ENCODE peak calls at places on chromosomes 1 and 21, in ten cellular contexts. One of them, this sample, is unnamed. For H3K4me1, the result is how much of the 10 kb centered on the place peaks cover.

GRCh38 chr1:180268556-180269044 is 38.5 kb downstream of the LHX4 start:
- DNase-seq in tibial nerve: no peak
- DNase-seq in esophagus muscularis mucosa: no peak
- DNase-seq in HepG2: no peak
- DNase-seq in A549: no peak
- DNase-seq in ovary: no peak
- DNase-seq in sigmoid colon: no peak
- DNase-seq in transverse colon: no peak
- DNase-seq in upper lobe of left lung: no peak
- DNase-seq in K562: no peak
- DNase-seq in this sample: no peak

GRCh38 chr1:224292419-224292818 is 37.6 kb downstream of the NVL start:
- DNase-seq in tibial nerve: no peak
- DNase-seq in esophagus muscularis mucosa: peak
- DNase-seq in HepG2: no peak
- DNase-seq in A549: no peak
- DNase-seq in ovary: no peak
- DNase-seq in sigmoid colon: no peak
- DNase-seq in transverse colon: no peak
- DNase-seq in upper lobe of left lung: no peak
- DNase-seq in K562: no peak
- DNase-seq in this sample: no peak

GRCh38 chr1:44696789-44697188 is 22.3 kb downstream of the ARMH1 start:
- DNase-seq in tibial nerve: no peak
- DNase-seq in esophagus muscularis mucosa: no peak
- DNase-seq in HepG2: no peak
- DNase-seq in A549: no peak
- DNase-seq in ovary: no peak
- DNase-seq in sigmoid colon: no peak
- DNase-seq in transverse colon: no peak
- DNase-seq in upper lobe of left lung: peak
- DNase-seq in K562: no peak
- DNase-seq in this sample: no peak

GRCh38 chr1:201732351-201732750 is 96.6 kb upstream of the IPO9 start:
- DNase-seq in tibial nerve: no peak
- DNase-seq in esophagus muscularis mucosa: no peak
- DNase-seq in HepG2: no peak
- DNase-seq in A549: no peak
- DNase-seq in ovary: no peak
- DNase-seq in sigmoid colon: no peak
- DNase-seq in transverse colon: no peak
- DNase-seq in upper lobe of left lung: no peak
- DNase-seq in K562: no peak
- DNase-seq in this sample: no peak

GRCh38 chr1:52403566-52404115 is 582 bp downstream of the ORC1 start:
- DNase-seq in tibial nerve: no peak
- DNase-seq in esophagus muscularis mucosa: no peak
- DNase-seq in HepG2: peak
- DNase-seq in A549: peak
- DNase-seq in ovary: no peak
- DNase-seq in sigmoid colon: no peak
- DNase-seq in transverse colon: peak
- DNase-seq in upper lobe of left lung: peak
- DNase-seq in K562: peak
- DNase-seq in this sample: no peak

GRCh38 chr1:183291802-183292515 is 105.9 kb downstream of the LAMC2 start:
- DNase-seq in tibial nerve: no peak
- DNase-seq in esophagus muscularis mucosa: no peak
- DNase-seq in HepG2: no peak
- DNase-seq in A549: no peak
- DNase-seq in ovary: no peak
- DNase-seq in sigmoid colon: no peak
- DNase-seq in transverse colon: no peak
- DNase-seq in upper lobe of left lung: no peak
- DNase-seq in K562: no peak
- DNase-seq in this sample: no peak

GRCh38 chr1:50110084-50110615 is 1.4 kb downstream of the ELAVL4 start:
- DNase-seq in tibial nerve: no peak
- DNase-seq in esophagus muscularis mucosa: no peak
- DNase-seq in HepG2: no peak
- DNase-seq in A549: no peak
- DNase-seq in ovary: no peak
- DNase-seq in sigmoid colon: no peak
- DNase-seq in transverse colon: no peak
- DNase-seq in upper lobe of left lung: no peak
- DNase-seq in K562: no peak
- DNase-seq in this sample: no peak

GRCh38 chr1:91569411-91570104 is 68.9 kb downstream of the CDC7 start:
- DNase-seq in tibial nerve: peak
- DNase-seq in esophagus muscularis mucosa: peak
- DNase-seq in HepG2: no peak
- DNase-seq in A549: peak
- DNase-seq in ovary: peak
- DNase-seq in sigmoid colon: peak
- DNase-seq in transverse colon: peak
- DNase-seq in upper lobe of left lung: peak
- DNase-seq in K562: no peak
- DNase-seq in this sample: peak

GRCh38 chr1:18676431-18676830 is 45.8 kb downstream of the PAX7 start:
- DNase-seq in tibial nerve: no peak
- DNase-seq in esophagus muscularis mucosa: no peak
- DNase-seq in HepG2: peak
- DNase-seq in A549: no peak
- DNase-seq in ovary: no peak
- DNase-seq in sigmoid colon: no peak
- DNase-seq in transverse colon: no peak
- DNase-seq in upper lobe of left lung: no peak
- DNase-seq in K562: no peak
- DNase-seq in this sample: no peak

GRCh38 chr1:245113649-245114048 is 41.1 kb upstream of the KIF26B start:
- DNase-seq in tibial nerve: no peak
- DNase-seq in esophagus muscularis mucosa: no peak
- DNase-seq in HepG2: no peak
- DNase-seq in A549: no peak
- DNase-seq in ovary: no peak
- DNase-seq in sigmoid colon: no peak
- DNase-seq in transverse colon: no peak
- DNase-seq in upper lobe of left lung: no peak
- DNase-seq in K562: no peak
- DNase-seq in this sample: no peak

GRCh38 chr21:17469727-17470126 is 43.1 kb upstream of the CXADR start:
- DNase-seq in tibial nerve: no peak
- DNase-seq in esophagus muscularis mucosa: no peak
- DNase-seq in HepG2: no peak
- DNase-seq in A549: no peak
- DNase-seq in ovary: no peak
- DNase-seq in sigmoid colon: no peak
- DNase-seq in transverse colon: no peak
- DNase-seq in upper lobe of left lung: no peak
- DNase-seq in K562: no peak
- DNase-seq in this sample: no peak

GRCh38 chr1:161044535-161044907 is 1.3 kb downstream of the USF1 start:
- DNase-seq in tibial nerve: no peak
- DNase-seq in esophagus muscularis mucosa: no peak
- DNase-seq in HepG2: no peak
- DNase-seq in A549: no peak
- DNase-seq in ovary: no peak
- DNase-seq in sigmoid colon: no peak
- DNase-seq in transverse colon: no peak
- DNase-seq in upper lobe of left lung: no peak
- DNase-seq in K562: no peak
- DNase-seq in this sample: no peak

GRCh38 chr21:46425566-46425965 is 33.1 kb upstream of the DIP2A start:
- DNase-seq in tibial nerve: no peak
- DNase-seq in esophagus muscularis mucosa: no peak
- DNase-seq in HepG2: no peak
- DNase-seq in A549: no peak
- DNase-seq in ovary: no peak
- DNase-seq in sigmoid colon: no peak
- DNase-seq in transverse colon: no peak
- DNase-seq in upper lobe of left lung: peak
- DNase-seq in K562: no peak
- DNase-seq in this sample: no peak

GRCh38 chr1:4593106-4593505 is 61.3 kb upstream of the AJAP1 start:
- DNase-seq in tibial nerve: no peak
- DNase-seq in esophagus muscularis mucosa: no peak
- DNase-seq in HepG2: no peak
- DNase-seq in A549: no peak
- DNase-seq in ovary: no peak
- DNase-seq in sigmoid colon: no peak
- DNase-seq in transverse colon: no peak
- DNase-seq in upper lobe of left lung: no peak
- DNase-seq in K562: no peak
- DNase-seq in this sample: no peak

GRCh38 chr1:55369474-55369873 is 154.3 kb upstream of the USP24 start:
- DNase-seq in tibial nerve: no peak
- DNase-seq in esophagus muscularis mucosa: peak
- DNase-seq in HepG2: no peak
- DNase-seq in A549: no peak
- DNase-seq in ovary: no peak
- DNase-seq in sigmoid colon: no peak
- DNase-seq in transverse colon: no peak
- DNase-seq in upper lobe of left lung: no peak
- DNase-seq in K562: no peak
- DNase-seq in this sample: no peak

GRCh38 chr1:81834921-81835698 is 34.4 kb downstream of the ADGRL2 start:
- DNase-seq in tibial nerve: no peak
- DNase-seq in esophagus muscularis mucosa: no peak
- DNase-seq in HepG2: no peak
- DNase-seq in A549: no peak
- DNase-seq in ovary: no peak
- DNase-seq in sigmoid colon: no peak
- DNase-seq in transverse colon: no peak
- DNase-seq in upper lobe of left lung: no peak
- DNase-seq in K562: no peak
- DNase-seq in this sample: no peak

GRCh38 chr1:232766224-232766890 is 38.9 kb upstream of the MAP10 start:
- DNase-seq in tibial nerve: no peak
- DNase-seq in esophagus muscularis mucosa: no peak
- DNase-seq in HepG2: no peak
- DNase-seq in A549: peak
- DNase-seq in ovary: no peak
- DNase-seq in sigmoid colon: no peak
- DNase-seq in transverse colon: no peak
- DNase-seq in upper lobe of left lung: no peak
- DNase-seq in K562: no peak
- DNase-seq in this sample: no peak

GRCh38 chr1:214617246-214617645 is 14.3 kb downstream of the CENPF start:
- DNase-seq in tibial nerve: no peak
- DNase-seq in esophagus muscularis mucosa: no peak
- DNase-seq in HepG2: no peak
- DNase-seq in A549: no peak
- DNase-seq in ovary: no peak
- DNase-seq in sigmoid colon: no peak
- DNase-seq in transverse colon: no peak
- DNase-seq in upper lobe of left lung: no peak
- DNase-seq in K562: no peak
- DNase-seq in this sample: no peak

DNA sequence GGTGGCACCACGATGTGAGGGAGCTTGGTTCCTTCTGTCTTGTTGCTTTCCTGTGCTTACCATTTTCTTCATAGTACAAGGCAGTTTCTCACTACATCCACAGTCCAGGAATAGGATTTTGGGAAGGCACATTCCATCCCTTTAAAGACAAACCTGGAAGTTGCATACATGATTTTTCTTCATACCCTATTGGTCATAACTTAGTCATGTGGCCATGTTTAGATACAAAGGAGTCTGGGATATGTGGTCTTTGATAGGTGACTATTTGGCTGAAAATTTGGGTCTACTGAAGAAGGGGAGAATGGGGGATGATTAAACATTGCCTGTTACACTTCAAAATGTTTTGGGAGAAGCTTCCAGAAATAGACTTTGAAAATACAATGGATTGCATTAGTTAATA is 7.0 kb downstream of the DYRK1A start:
- DNase-seq in tibial nerve: no peak
- DNase-seq in esophagus muscularis mucosa: no peak
- DNase-seq in HepG2: no peak
- DNase-seq in A549: no peak
- DNase-seq in ovary: no peak
- DNase-seq in sigmoid colon: no peak
- DNase-seq in transverse colon: no peak
- DNase-seq in upper lobe of left lung: no peak
- DNase-seq in K562: peak
- DNase-seq in this sample: no peak
- H3K4me1 ChIP-seq in tibial nerve: under half
- H3K4me1 ChIP-seq in esophagus muscularis mucosa: half or more
- H3K4me1 ChIP-seq in HepG2: half or more
- H3K4me1 ChIP-seq in A549: half or more
- H3K4me1 ChIP-seq in ovary: under half
- H3K4me1 ChIP-seq in sigmoid colon: half or more
- H3K4me1 ChIP-seq in transverse colon: under half
- H3K4me1 ChIP-seq in upper lobe of left lung: half or more
- H3K4me1 ChIP-seq in K562: half or more
- H3K4me1 ChIP-seq in this sample: half or more

GRCh38 chr1:71548398-71548797 is 467.6 kb upstream of the ZRANB2 start:
- DNase-seq in tibial nerve: no peak
- DNase-seq in esophagus muscularis mucosa: no peak
- DNase-seq in HepG2: no peak
- DNase-seq in A549: no peak
- DNase-seq in ovary: no peak
- DNase-seq in sigmoid colon: no peak
- DNase-seq in transverse colon: no peak
- DNase-seq in upper lobe of left lung: no peak
- DNase-seq in K562: no peak
- DNase-seq in this sample: no peak
- H3K27ac ChIP-seq in tibial nerve: no peak
- H3K27ac ChIP-seq in esophagus muscularis mucosa: no peak
- H3K27ac ChIP-seq in HepG2: no peak
- H3K27ac ChIP-seq in A549: no peak
- H3K27ac ChIP-seq in ovary: no peak
- H3K27ac ChIP-seq in sigmoid colon: no peak
- H3K27ac ChIP-seq in transverse colon: no peak
- H3K27ac ChIP-seq in upper lobe of left lung: no peak
- H3K27ac ChIP-seq in K562: no peak
- H3K27ac ChIP-seq in this sample: no peak

DNA sequence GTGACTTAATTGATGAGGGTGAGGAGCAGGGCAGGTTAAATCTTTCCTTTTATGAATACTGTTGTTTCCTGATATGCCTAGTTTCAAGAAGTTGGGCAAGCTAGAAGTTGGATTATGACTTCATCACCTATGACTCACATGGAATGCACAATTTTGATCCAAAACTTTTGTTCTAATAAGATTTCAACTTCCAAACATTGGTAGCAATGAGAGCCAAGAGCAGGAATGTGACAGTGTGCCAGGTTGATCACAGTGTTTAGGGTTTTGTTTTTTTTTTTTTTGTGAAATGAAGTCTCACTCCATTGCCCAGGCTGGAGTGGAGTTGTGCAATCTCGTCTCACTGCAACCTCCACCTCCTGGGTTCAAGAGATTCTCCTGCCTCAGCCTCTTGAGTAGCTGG is 349.4 kb downstream of the DUSP10 start:
- DNase-seq in tibial nerve: peak
- DNase-seq in esophagus muscularis mucosa: no peak
- DNase-seq in HepG2: no peak
- DNase-seq in A549: no peak
- DNase-seq in ovary: no peak
- DNase-seq in sigmoid colon: peak
- DNase-seq in transverse colon: peak
- DNase-seq in upper lobe of left lung: no peak
- DNase-seq in K562: no peak
- DNase-seq in this sample: no peak
- TF ChIP-seq EP300 in tibial nerve: no peak
- TF ChIP-seq EP300 in esophagus muscularis mucosa: no peak
- TF ChIP-seq EP300 in HepG2: no peak
- TF ChIP-seq EP300 in A549: no peak
- TF ChIP-seq EP300 in ovary: no peak
- TF ChIP-seq EP300 in sigmoid colon: no peak
- TF ChIP-seq EP300 in transverse colon: no peak
- TF ChIP-seq EP300 in upper lobe of left lung: no peak
- TF ChIP-seq EP300 in K562: no peak
- TF ChIP-seq EP300 in this sample: no peak

GRCh38 chr21:19607983-19608668 is 1204.5 kb upstream of the TMPRSS15 start:
- DNase-seq in tibial nerve: no peak
- DNase-seq in esophagus muscularis mucosa: no peak
- DNase-seq in HepG2: no peak
- DNase-seq in A549: no peak
- DNase-seq in ovary: no peak
- DNase-seq in sigmoid colon: no peak
- DNase-seq in transverse colon: no peak
- DNase-seq in upper lobe of left lung: no peak
- DNase-seq in K562: no peak
- DNase-seq in this sample: no peak
- H3K4me1 ChIP-seq in tibial nerve: under half
- H3K4me1 ChIP-seq in esophagus muscularis mucosa: under half
- H3K4me1 ChIP-seq in HepG2: under half
- H3K4me1 ChIP-seq in A549: under half
- H3K4me1 ChIP-seq in ovary: under half
- H3K4me1 ChIP-seq in sigmoid colon: under half
- H3K4me1 ChIP-seq in transverse colon: under half
- H3K4me1 ChIP-seq in upper lobe of left lung: under half
- H3K4me1 ChIP-seq in K562: under half
- H3K4me1 ChIP-seq in this sample: under half

This sample was measured in stomach.